ENCODE peak calls at places on chromosomes 7 and 10, in eight cellular contexts. I is brain microvascular endothelial cell, P is endodermal cell, R is fibroblast of mammary gland, L is fibroblast of lung, C is ovary, F is astrocyte of the spinal cord, B is GM23338. Z is an unnamed sample.

GRCh38 chr7:149125189-149125863 is 798 bp downstream of the ZNF425 start:
- DNase-seq in I (no peak), C (no peak), P (no peak), F (peak), R (no peak), L (peak), B (peak), Z (peak)

GRCh38 chr10:36608251-36608650 is 517.1 kb upstream of the ANKRD30A start:
- DNase-seq in L (peak), B (no peak), F (peak), I (peak), C (no peak), R (peak), P (no peak), Z (no peak)

GRCh38 chr10:132129431-132129830 is 57.3 kb upstream of the DPYSL4 start:
- DNase-seq in P (no peak), C (no peak), F (no peak), B (peak), L (no peak), I (no peak), R (no peak), Z (no peak)

GRCh38 chr7:128379900-128380806 is 18.7 kb upstream of the PRRT4 start:
- DNase-seq in B (no peak), C (no peak), P (no peak), L (no peak), F (no peak), I (no peak), R (no peak), Z (no peak)

GRCh38 chr10:52308251-52309031 is 5.6 kb upstream of the DKK1 start:
- DNase-seq in B (peak), P (peak), L (peak), R (peak), C (peak), F (peak), I (peak), Z (peak)

GRCh38 chr7:80622531-80622930 is 15.9 kb upstream of the CD36 start:
- DNase-seq in C (no peak), F (peak), R (peak), L (peak), I (no peak), B (no peak), P (no peak), Z (peak)

GRCh38 chr7:64888561-64888900 is 14.5 kb upstream of the ZNF273 start:
- DNase-seq in F (no peak), C (no peak), R (no peak), I (no peak), P (peak), B (peak), L (no peak), Z (no peak)

GRCh38 chr10:70829543-70829942 is 13.8 kb downstream of the SGPL1 start:
- DNase-seq in F (no peak), C (no peak), R (no peak), B (no peak), L (no peak), P (no peak), I (no peak), Z (peak)

GRCh38 chr7:140998715-140999114 is 16.0 kb downstream of the MRPS33 start:
- DNase-seq in B (no peak), L (no peak), R (no peak), P (no peak), C (no peak), F (no peak), I (no peak), Z (no peak)

GRCh38 chr10:86684305-86684704 is 16.0 kb downstream of the LDB3 start:
- DNase-seq in P (peak), F (no peak), B (peak), I (peak), R (no peak), C (peak), L (peak), Z (peak)

GRCh38 chr7:151062399-151063211 is 3.2 kb downstream of the SLC4A2 start:
- DNase-seq in R (peak), I (peak), B (peak), C (peak), F (peak), P (peak), L (peak), Z (peak)

GRCh38 chr7:100396421-100396982 is 23.2 kb downstream of the PILRA start:
- DNase-seq in P (no peak), F (no peak), I (no peak), C (no peak), L (no peak), B (no peak), R (no peak), Z (peak)

GRCh38 chr10:58637372-58637771 is 124.7 kb downstream of the BICC1 start:
- DNase-seq in R (peak), C (peak), P (no peak), F (peak), L (peak), B (no peak), I (no peak), Z (no peak)

GRCh38 chr7:1136841-1137516 is 23.0 kb downstream of the ZFAND2A start:
- DNase-seq in P (peak), R (no peak), I (no peak), L (no peak), F (no peak), B (peak), C (no peak), Z (no peak)

GRCh38 chr7:49099587-49100326 is 175.4 kb downstream of the CDC14C start:
- DNase-seq in P (peak), F (no peak), C (no peak), R (no peak), L (no peak), B (peak), I (no peak), Z (peak)

GRCh38 chr10:124972637-124973036 is 30.7 kb downstream of the ZRANB1 start:
- DNase-seq in P (no peak), R (no peak), I (no peak), B (no peak), L (no peak), F (no peak), C (no peak), Z (no peak)

GRCh38 chr10:79178614-79179403 is 110.0 kb downstream of the ZMIZ1 start:
- DNase-seq in L (peak), R (peak), I (peak), F (peak), B (no peak), C (peak), P (peak), Z (peak)

GRCh38 chr10:29896053-29896452 is 163.3 kb downstream of the JCAD start:
- DNase-seq in I (peak), R (peak), L (peak), P (no peak), B (no peak), C (no peak), F (peak), Z (no peak)

GRCh38 chr10:111281516-111281915 is 204.7 kb downstream of the ADRA2A start:
- DNase-seq in I (no peak), C (no peak), R (peak), P (peak), B (peak), L (no peak), F (no peak), Z (peak)

GRCh38 chr7:151283302-151283701 is 34.8 kb upstream of the SMARCD3 start:
- DNase-seq in B (no peak), F (no peak), C (no peak), I (no peak), P (no peak), L (no peak), R (no peak), Z (no peak)

GRCh38 chr7:158865977-158866376 is 9.6 kb downstream of the DYNC2I1 start:
- DNase-seq in I (no peak), P (no peak), F (no peak), B (no peak), R (no peak), C (no peak), L (no peak), Z (no peak)

GRCh38 chr10:122295423-122295947 is 24.4 kb downstream of the BTBD16 start:
- DNase-seq in B (no peak), R (no peak), L (no peak), P (no peak), C (no peak), F (no peak), I (no peak), Z (no peak)

GRCh38 chr10:99612167-99612831 is 7.9 kb downstream of the SLC25A28 start:
- DNase-seq in B (peak), L (peak), C (no peak), F (peak), P (peak), R (peak), I (peak), Z (peak)

GRCh38 chr7:93968911-93969620 is 35.1 kb downstream of the BET1 start:
- DNase-seq in F (no peak), I (no peak), R (peak), B (no peak), P (no peak), L (peak), C (no peak), Z (no peak)

GRCh38 chr10:44467900-44468299 is 83.0 kb upstream of the CXCL12 start:
- DNase-seq in I (no peak), P (no peak), L (no peak), B (no peak), C (no peak), F (no peak), R (no peak), Z (no peak)

GRCh38 chr10:8283166-8283905 is 228.8 kb downstream of the GATA3 start:
- DNase-seq in B (no peak), P (no peak), I (no peak), L (no peak), R (no peak), F (no peak), C (no peak), Z (no peak)

GRCh38 chr10:73413108-73413527 is 740 bp downstream of the ANXA7 start:
- DNase-seq in R (no peak), L (no peak), F (peak), I (peak), B (peak), C (no peak), P (peak), Z (no peak)

GRCh38 chr10:79349072-79349491 is 1.8 kb downstream of the PPIF start:
- DNase-seq in P (no peak), C (no peak), R (no peak), I (no peak), L (no peak), F (no peak), B (no peak), Z (no peak)

GRCh38 chr7:111329367-111330234 is 232.7 kb downstream of the IMMP2L start:
- DNase-seq in I (no peak), C (no peak), B (peak), L (peak), R (peak), P (no peak), F (no peak), Z (peak)

GRCh38 chr10:34717429-34717828 is 97.7 kb downstream of the PARD3 start:
- DNase-seq in R (no peak), B (no peak), F (no peak), L (no peak), I (no peak), P (no peak), C (no peak), Z (no peak)

GRCh38 chr7:131355917-131356777 is 28.5 kb downstream of the MKLN1 start:
- DNase-seq in R (peak), C (no peak), I (no peak), P (no peak), L (no peak), F (no peak), B (no peak), Z (peak)

GRCh38 chr7:73646785-73647724 is 20.6 kb upstream of the VPS37D start:
- DNase-seq in L (no peak), F (no peak), C (no peak), P (peak), I (no peak), R (no peak), B (no peak), Z (no peak)
- H3K4me3 ChIP-seq in L (no peak), F (no peak), C (no peak), P (no peak), I (no peak), R (no peak), B (peak), Z (no peak)

DNA sequence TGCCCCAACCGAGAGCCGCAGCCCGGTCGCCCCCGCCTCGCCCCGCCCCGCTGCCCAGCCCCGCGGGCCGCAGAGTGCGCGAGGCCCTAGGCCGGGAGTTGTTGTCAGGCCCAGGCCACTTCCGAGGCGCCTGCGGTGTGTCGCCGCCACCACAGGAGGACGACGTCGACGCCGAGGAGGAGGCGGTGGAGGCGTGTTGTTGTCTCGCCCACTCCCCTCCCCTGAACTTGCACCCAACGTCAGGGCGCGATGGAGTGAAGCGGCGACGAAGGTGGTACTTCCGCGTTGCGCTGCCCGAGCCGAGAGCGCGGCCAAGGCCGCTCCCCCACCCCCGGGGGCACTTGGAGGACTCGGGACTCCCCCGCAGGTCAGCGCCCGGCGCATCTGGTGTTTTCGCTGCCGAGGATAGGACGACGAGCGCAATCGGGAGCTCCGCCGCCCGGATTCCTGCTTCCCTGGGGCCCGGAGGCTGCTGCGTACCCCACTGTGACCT is at the start of gene CDK13:
- DNase-seq in B (peak), I (peak), F (peak), R (peak), P (peak), C (peak), L (peak), Z (peak)
- TF ChIP-seq CTCF in B (no peak), I (no peak), F (no peak), R (no peak), P (peak), C (no peak), L (no peak), Z (no peak)

DNA sequence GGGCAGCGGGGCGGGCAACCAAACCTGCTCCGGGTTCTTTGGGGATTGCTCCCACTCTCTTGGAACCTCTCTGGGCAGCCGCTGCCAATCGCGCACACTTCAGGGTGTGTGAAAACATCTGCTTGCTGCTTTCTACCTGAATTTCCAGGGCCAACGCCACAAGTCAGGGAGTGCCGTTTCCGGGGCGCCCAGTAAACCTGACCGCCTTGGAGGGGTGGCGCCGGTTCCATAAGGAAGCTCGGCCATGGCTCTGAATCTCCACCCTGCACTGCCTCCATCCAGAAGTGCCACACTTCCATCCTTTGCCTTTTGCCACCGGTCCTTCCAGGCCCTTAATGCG is 679 bp upstream of the AFAP1L2 start:
- DNase-seq in B (no peak), F (no peak), I (no peak), R (no peak), P (no peak), C (no peak), L (no peak), Z (no peak)
- H3K4me3 ChIP-seq in B (peak), F (no peak), I (no peak), R (no peak), P (peak), C (peak), L (no peak), Z (peak)

DNA sequence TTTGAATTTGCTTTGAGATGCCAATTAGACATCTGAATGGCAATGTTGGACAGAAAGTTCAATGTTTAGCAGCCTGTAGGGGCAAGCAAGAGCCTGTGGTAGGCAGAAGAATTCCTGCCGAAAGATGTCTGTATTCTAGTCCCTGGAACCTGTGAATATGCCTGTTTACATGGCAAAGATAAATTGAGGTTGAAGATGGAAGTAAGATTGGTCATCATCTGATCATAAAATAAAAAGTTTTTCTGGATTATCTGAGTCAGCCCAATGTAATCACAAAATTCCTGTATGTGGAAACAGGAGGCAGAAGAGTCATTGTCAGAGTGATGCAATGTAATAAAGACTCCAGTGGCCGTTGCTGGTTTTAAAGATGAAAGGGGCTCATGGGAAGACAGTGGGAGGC is 430.5 kb downstream of the MDFIC start:
- DNase-seq in B (no peak), P (no peak), C (no peak), R (peak), F (peak), L (peak), I (peak), Z (peak)
- TF ChIP-seq CTCF in B (no peak), P (peak), C (no peak), R (peak), F (peak), L (no peak), I (peak), Z (peak)

GRCh38 chr7:157278791-157279678 is 57.8 kb upstream of the DNAJB6 start:
- DNase-seq in B (peak), I (no peak), C (no peak), R (peak), L (peak), F (no peak), P (peak), Z (peak)

GRCh38 chr7:157278167-157278790 is 58.5 kb upstream of the DNAJB6 start:
- DNase-seq in B (no peak), I (no peak), L (no peak), C (no peak), R (no peak), P (no peak), F (no peak), Z (no peak)

GRCh38 chr7:157281221-157281998 is 55.4 kb upstream of the DNAJB6 start:
- DNase-seq in C (no peak), I (no peak), L (no peak), F (no peak), P (no peak), B (no peak), R (no peak), Z (no peak)

GRCh38 chr7:157279679-157279972 is 57.2 kb upstream of the DNAJB6 start:
- DNase-seq in C (no peak), R (no peak), F (no peak), I (no peak), P (no peak), L (no peak), B (no peak), Z (no peak)

GRCh38 chr7:157279973-157280841 is 56.6 kb upstream of the DNAJB6 start:
- DNase-seq in F (no peak), P (peak), I (no peak), R (no peak), L (no peak), C (no peak), B (peak), Z (no peak)
- H3K4me3 ChIP-seq in F (no peak), P (no peak), I (peak), R (no peak), L (no peak), C (peak), B (peak), Z (peak)

GRCh38 chr10:80382989-80383388 is 25.4 kb upstream of the PRXL2A start:
- DNase-seq in L (peak), B (peak), F (peak), P (peak), I (peak), C (peak), R (peak), Z (peak)
- TF ChIP-seq CTCF in L (peak), B (peak), F (peak), P (peak), I (peak), C (peak), R (peak), Z (peak)

GRCh38 chr7:90190995-90191394 is 20.5 kb upstream of the STEAP2 start:
- DNase-seq in B (no peak), C (no peak), I (no peak), R (no peak), F (no peak), L (no peak), P (no peak), Z (no peak)

GRCh38 chr7:90191648-90192047 is 19.9 kb upstream of the STEAP2 start:
- DNase-seq in R (no peak), P (no peak), C (no peak), I (no peak), B (peak), L (no peak), F (no peak), Z (no peak)

GRCh38 chr7:90192876-90193765 is 18.4 kb upstream of the STEAP2 start:
- DNase-seq in L (peak), R (no peak), B (no peak), P (no peak), C (no peak), I (no peak), F (peak), Z (no peak)

DNA sequence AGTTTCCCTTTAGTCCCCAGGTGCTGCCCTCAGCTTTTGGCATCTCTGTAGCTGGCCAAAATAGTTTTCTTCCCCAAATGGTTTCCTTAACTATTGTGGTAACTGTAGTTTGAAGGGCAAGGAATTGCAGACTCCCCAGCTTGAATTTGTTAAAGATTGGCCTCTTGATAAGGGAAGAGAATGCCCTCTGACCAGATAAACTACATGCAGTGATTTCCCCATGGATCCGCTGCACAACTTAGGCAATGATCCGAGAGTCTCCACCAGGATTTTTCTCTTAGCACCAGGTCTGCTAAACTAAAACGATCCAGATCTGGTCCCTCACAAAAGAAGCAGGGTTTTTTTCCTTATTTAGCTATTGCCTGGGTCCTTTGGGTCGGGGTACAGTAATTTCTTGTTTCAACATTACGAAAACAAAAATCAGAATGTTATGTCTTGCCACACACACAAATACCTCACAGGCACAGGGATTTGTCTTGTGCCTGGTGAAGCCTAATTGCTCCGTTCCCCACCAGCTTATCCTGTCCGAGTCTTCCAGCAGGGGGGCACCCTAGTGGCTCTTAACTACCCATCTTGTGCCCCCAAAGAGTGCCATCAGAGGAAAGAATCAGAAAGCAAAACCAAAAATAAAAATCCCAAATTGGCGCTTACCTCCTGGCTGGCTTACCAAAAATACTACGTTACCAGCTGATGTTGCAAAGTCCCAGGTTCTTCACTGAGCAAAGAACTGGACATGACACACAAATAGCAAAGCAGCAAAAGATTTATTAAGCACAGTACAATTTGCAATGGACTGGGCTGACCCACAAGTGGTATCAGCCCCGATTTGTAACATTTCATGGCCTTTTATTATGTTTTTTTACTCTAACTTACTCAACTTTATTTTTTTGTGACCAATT is 16.4 kb upstream of the STEAP2 start:
- DNase-seq in L (no peak), B (no peak), I (no peak), C (no peak), P (no peak), R (no peak), F (no peak), Z (no peak)
- H3K4me3 ChIP-seq in L (no peak), B (no peak), I (no peak), C (no peak), P (no peak), R (no peak), F (no peak), Z (no peak)

DNA sequence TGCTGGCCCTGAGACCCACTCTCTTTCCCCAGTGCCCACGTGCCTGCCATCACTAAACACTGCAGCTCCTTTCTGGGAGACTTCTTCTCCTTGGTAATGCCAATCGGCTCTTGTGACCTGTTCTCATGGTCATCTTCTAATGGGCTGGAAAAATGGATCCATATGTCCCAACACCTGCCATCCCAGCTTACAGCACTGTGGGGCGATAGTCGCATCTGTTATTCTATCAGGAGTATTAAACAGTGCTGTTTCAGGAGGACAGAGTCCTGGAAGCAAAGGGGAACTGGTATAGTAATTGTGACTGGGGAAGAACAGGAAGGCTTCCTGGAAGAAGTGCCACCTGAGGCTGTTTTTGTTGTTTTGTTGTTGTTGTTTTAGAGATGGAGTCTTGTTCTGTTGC is 411.2 kb downstream of the GLRX3 start:
- DNase-seq in R (no peak), F (no peak), L (no peak), I (no peak), B (no peak), C (no peak), P (peak), Z (no peak)
- TF ChIP-seq CTCF in R (no peak), F (no peak), L (no peak), I (no peak), B (peak), C (no peak), P (peak), Z (no peak)

Z was measured in fibroblast of villous mesenchyme.